ENCODE peak calls at places on chromosomes 13 and 19, in four cellular contexts. V is HepG2, U is K562, G is GM12878. W is an unnamed sample.

GRCh38 chr13:111328803-111329410 is 8.5 kb downstream of the TEX29 start:
- DNase-seq in U (no peak), G (no peak), V (no peak), W (no peak)

GRCh38 chr13:46160474-46161066 is 21.4 kb downstream of the LCP1 start:
- DNase-seq in U (peak), V (peak), G (no peak), W (peak)

GRCh38 chr13:24153347-24153746 is 7.2 kb upstream of the SPATA13 start:
- DNase-seq in G (no peak), V (no peak), U (no peak), W (no peak)

GRCh38 chr19:50214699-50215543 is 11.5 kb downstream of the MYH14 start:
- DNase-seq in V (no peak), U (no peak), G (no peak), W (no peak)

GRCh38 chr13:95924389-95924994 is 128.7 kb downstream of the UGGT2 start:
- DNase-seq in U (no peak), V (peak), G (no peak), W (peak)

GRCh38 chr13:52780092-52780491 is 40.5 kb upstream of the CNMD start:
- DNase-seq in V (no peak), G (no peak), U (no peak), W (no peak)

GRCh38 chr13:59112375-59112774 is 1051.4 kb downstream of the DIAPH3 start:
- DNase-seq in G (no peak), U (no peak), V (no peak), W (peak)

GRCh38 chr19:1987197-1988187 is 28.0 kb downstream of the BTBD2 start:
- DNase-seq in G (no peak), U (no peak), V (no peak), W (no peak)

GRCh38 chr13:102830646-102831045 is 15.2 kb upstream of the ERCC5 start:
- DNase-seq in G (no peak), U (no peak), V (peak), W (no peak)

GRCh38 chr19:27674701-27675100 is 1538.2 kb downstream of the UQCRFS1 start:
- DNase-seq in U (no peak), G (no peak), V (no peak), W (no peak)

GRCh38 chr19:52527954-52528326 is 472 bp downstream of the ZNF808 start:
- DNase-seq in G (no peak), V (no peak), U (peak), W (no peak)

GRCh38 chr19:16825312-16826168 is 3.7 kb upstream of the SIN3B start:
- DNase-seq in V (no peak), G (no peak), U (no peak), W (no peak)

GRCh38 chr19:11148001-11148400 is 7.6 kb downstream of the SPC24 start:
- DNase-seq in V (no peak), U (no peak), G (no peak), W (no peak)

GRCh38 chr13:112061367-112062046 is 5.4 kb upstream of the SOX1 start:
- DNase-seq in G (no peak), U (no peak), V (no peak), W (no peak)

GRCh38 chr13:40668335-40668734 is 1.9 kb upstream of the FOXO1 start:
- DNase-seq in U (peak), G (no peak), V (peak), W (peak)

GRCh38 chr13:94710881-94711560 is 1.3 kb downstream of the SOX21 start:
- DNase-seq in G (no peak), U (peak), V (no peak), W (peak)

GRCh38 chr13:99961634-99962033 is 9.9 kb downstream of the ZIC5 start:
- DNase-seq in U (no peak), V (no peak), G (no peak), W (no peak)

GRCh38 chr19:17243854-17244617 is 1.7 kb downstream of the NR2F6 start:
- DNase-seq in G (no peak), U (peak), V (peak), W (no peak)

GRCh38 chr13:101265934-101266333 is 150.4 kb downstream of the NALCN start:
- DNase-seq in G (no peak), V (no peak), U (no peak), W (no peak)

GRCh38 chr19:2077833-2078619 is 18.1 kb downstream of the MOB3A start:
- DNase-seq in G (no peak), V (no peak), U (no peak), W (no peak)

GRCh38 chr19:41957838-41958366 is 1.2 kb downstream of the RABAC1 start:
- DNase-seq in G (no peak), V (peak), U (peak), W (peak)

GRCh38 chr19:41957161-41957837 is 1.8 kb downstream of the RABAC1 start:
- DNase-seq in V (no peak), U (no peak), G (no peak), W (no peak)

GRCh38 chr19:41958367-41959055 is 610 bp downstream of the RABAC1 start:
- DNase-seq in V (peak), G (no peak), U (peak), W (peak)

GRCh38 chr19:41955521-41955920 is 3.6 kb downstream of the RABAC1 start:
- DNase-seq in G (no peak), V (no peak), U (no peak), W (no peak)

DNA sequence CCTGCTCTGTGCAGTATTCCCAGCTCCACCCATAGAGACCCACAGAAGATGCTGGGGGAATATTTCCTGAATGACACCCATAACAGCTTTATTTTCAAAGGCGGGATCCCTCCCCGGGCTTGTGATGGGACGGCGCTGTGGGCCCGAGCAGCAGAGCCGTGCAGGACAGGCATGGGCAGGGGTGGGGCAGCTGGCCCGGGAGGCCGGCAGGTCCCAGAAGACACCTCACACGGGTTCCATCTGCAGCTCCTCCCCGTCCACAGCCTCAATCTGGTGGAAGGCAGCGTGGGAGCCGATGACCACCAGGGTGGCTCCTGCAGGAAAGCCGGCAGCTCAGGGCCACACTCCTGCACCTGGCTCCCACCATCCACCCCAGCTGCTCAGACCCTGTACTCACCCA is 2.5 kb downstream of the RABAC1 start:
- DNase-seq in U (no peak), V (no peak), G (no peak), W (no peak)
- TF ChIP-seq MAX in U (no peak), V (no peak), G (no peak), W (no peak)

DNA sequence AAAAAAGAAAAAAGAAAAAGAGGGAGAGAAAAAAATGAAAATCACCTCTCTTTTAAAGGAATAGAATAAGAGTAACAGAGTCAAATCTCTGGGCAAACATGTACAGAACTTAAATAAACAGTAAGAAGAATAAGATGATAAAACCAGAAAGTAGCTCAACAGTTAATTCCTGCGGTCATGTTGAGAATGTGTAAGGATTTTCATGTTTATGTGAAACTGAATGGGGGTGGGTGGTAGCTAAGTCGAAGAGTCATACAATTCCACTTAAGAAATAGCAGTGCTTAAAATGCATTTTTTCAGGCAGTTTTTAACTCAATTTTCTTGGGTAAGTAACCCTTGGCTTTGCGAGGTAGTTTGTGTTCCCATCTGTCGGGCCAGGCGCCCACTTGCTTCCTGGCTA is 60.9 kb downstream of the PEX11G start:
- DNase-seq in V (no peak), U (no peak), G (no peak), W (no peak)
- TF ChIP-seq POLR2AphosphoS2 in V (no peak), U (no peak), G (no peak), W (no peak)

GRCh38 chr19:13051581-13052165 is 51.0 kb downstream of the LYL1 start:
- DNase-seq in U (peak), V (peak), G (no peak), W (no peak)
- TF ChIP-seq POLR2A in U (no peak), V (no peak), G (no peak), W (no peak)

DNA sequence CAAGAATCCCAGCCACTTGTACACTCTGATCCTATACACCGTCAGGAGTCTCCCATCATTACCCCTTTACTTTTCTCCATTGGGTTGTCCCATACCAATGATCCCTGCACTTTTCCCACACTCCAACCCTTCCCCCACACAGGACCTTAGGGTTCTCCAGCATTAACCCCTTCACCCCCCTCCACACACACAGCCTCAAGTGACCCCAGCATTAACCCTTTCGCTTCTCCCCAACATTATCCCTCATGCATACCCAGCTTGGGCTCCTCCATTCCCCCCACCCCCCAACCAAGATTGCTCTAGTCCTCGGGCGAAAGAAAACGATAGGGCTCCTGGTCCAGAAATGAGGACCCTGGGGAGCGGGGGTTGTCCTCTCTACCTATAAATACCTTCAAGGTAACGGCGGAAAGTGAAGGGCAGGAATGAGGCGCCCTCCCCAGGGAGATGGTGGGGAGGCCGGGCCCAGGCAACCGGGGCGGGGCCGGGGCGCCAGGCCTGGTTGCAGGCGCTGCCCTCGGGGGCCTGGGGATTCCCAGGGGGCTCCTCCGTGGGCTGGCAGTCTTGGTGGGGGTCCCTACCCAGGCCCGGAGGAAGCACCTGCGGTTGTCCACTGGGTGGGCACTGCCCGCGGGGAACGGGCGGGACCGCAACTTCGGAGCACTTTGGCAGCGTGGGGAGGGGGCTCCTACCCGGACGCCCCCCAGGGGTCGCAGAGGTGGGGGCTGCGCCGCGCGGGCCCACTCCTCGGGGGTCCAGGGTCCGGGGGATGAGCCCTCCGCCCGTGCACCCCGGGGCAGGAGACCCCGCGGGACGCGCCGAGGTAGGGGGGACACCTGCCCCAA is 757 bp downstream of the WIZ start:
- DNase-seq in V (no peak), U (peak), G (no peak), W (peak)
- TF ChIP-seq MAX in V (no peak), U (no peak), G (no peak), W (no peak)

W was measured in A549.